ENCODE peak calls at places on chromosome 13, in five cellular contexts. C is thoracic aorta, G is NB4, U is cardiac muscle cell, V is Caco-2. P is an unnamed sample.

GRCh38 chr13:90197722-90198121 is 1149.8 kb upstream of the MIR17HG start:
- DNase-seq in C (no peak), V (no peak), G (no peak), U (no peak), P (peak; percentile 24)

GRCh38 chr13:111317042-111317550 is 3.3 kb upstream of the TEX29 start:
- DNase-seq in G (no peak), V (no peak), U (no peak), C (no peak), P (no peak)

GRCh38 chr13:72953391-72953960 is 105.3 kb upstream of the KLF5 start:
- DNase-seq in V (no peak), G (no peak), C (no peak), U (no peak), P (no peak)

GRCh38 chr13:102847272-102848234 is 1.7 kb downstream of the ERCC5 start:
- DNase-seq in G (peak; percentile 62), V (peak; percentile 14), U (peak; percentile 35), C (no peak), P (peak; percentile 56)

GRCh38 chr13:28579334-28579733 is 79.6 kb upstream of the POMP start:
- DNase-seq in G (no peak), U (no peak), V (peak; percentile 32), C (no peak), P (no peak)

GRCh38 chr13:27339299-27339698 is 68.7 kb downstream of the RASL11A start:
- DNase-seq in C (no peak), U (peak; percentile 54), G (peak; percentile 77), V (peak; percentile 64), P (peak; percentile 70)

GRCh38 chr13:22162889-22163288 is 492.0 kb downstream of the FGF9 start:
- DNase-seq in U (no peak), G (peak; percentile 4), V (no peak), C (no peak), P (peak; percentile 41)

GRCh38 chr13:102322211-102322610 is 79.6 kb downstream of the FGF14 start:
- DNase-seq in C (no peak), G (no peak), V (no peak), U (no peak), P (no peak)

DNA sequence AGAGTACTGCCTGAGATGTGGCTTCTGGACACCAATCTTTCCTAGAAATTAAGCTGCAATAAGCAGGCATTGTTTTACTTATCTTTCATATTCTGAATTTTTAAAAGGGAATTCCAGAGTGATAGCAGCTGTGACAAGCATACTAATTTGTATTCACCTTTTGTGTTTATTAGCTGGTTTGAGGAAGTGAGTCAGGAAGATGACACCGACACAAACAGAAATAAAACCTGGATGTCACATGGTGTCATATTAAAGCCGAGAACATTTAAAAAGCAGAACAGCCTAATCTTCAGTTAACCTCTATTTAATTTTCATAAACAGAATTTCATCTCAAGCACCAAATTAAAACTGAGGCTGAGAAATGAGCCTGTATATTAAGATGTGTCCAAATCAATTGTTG is 398.8 kb downstream of the PCDH9 start:
- DNase-seq in G (no peak), C (no peak), U (no peak), V (no peak), P (no peak)
- H3K4me3 ChIP-seq in G (no peak overlapping the region), C (no peak overlapping the region), U (no peak overlapping the region), V (no peak overlapping the region), P (no peak overlapping the region)

GRCh38 chr13:36848228-36848982 is 29.4 kb downstream of the RFXAP start:
- DNase-seq in C (no peak), U (no peak), G (peak; percentile 35), V (no peak), P (peak; percentile 52)
- TF ChIP-seq CTCF in C (no peak), U (no peak), G (peak; percentile 32), V (no peak), P (peak; percentile 45)

GRCh38 chr13:39035204-39035603 is 2.7 kb downstream of the PROSER1 start:
- DNase-seq in U (no peak), V (no peak), C (no peak), G (peak; percentile 33), P (no peak)
- H3K4me3 ChIP-seq in U (peak overlapping the region; percentile 69), V (peak overlapping the region; percentile 84), C (peak overlapping the region; percentile 82), G (peak overlapping the region; percentile 97), P (peak overlapping the region; percentile 84)

DNA sequence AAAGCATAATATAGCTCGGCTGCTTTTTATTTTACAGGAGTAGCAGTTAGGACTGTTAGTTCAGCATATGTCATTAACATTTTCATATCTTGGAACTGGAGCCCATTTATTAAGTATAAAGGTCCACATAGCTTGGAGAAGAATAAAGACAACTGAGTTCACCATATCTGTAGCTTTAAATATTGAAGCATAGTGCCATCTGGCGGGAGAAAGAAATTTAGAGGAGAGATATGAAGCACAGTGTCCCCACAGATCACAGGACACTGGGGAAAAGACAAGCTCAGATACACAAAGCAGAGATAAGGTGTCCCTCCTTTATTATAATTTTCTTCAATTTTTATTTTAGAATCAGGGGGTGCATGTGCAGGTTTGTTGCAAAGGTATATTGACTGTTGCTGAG is 104.7 kb upstream of the FREM2 start:
- DNase-seq in G (peak; percentile 51), C (no peak), V (peak; percentile 60), U (peak; percentile 54), P (peak; percentile 40)
- TF ChIP-seq CTCF in G (peak; percentile 39), C (peak; percentile 9), V (peak; percentile 71), U (peak; percentile 46), P (peak; percentile 33)

GRCh38 chr13:30802953-30803478 is 67.7 kb downstream of the ALOX5AP start:
- DNase-seq in U (peak; percentile 85), C (peak; percentile 54), G (peak; percentile 85), V (peak; percentile 87), P (peak; percentile 85)
- H3K4me3 ChIP-seq in U (no peak overlapping the region), C (peak overlapping the region; percentile 68), G (no peak overlapping the region), V (peak overlapping the region; percentile 27), P (no peak overlapping the region)

GRCh38 chr13:46546084-46546786 is 6.7 kb upstream of the LRCH1 start:
- DNase-seq in V (no peak), G (no peak), C (no peak), U (no peak), P (no peak)
- TF ChIP-seq CTCF in V (no peak), G (no peak), C (no peak), U (no peak), P (no peak)

GRCh38 chr13:114050536-114051450 is 76.9 kb upstream of the C13orf46 start:
- DNase-seq in V (no peak), G (no peak), C (no peak), U (no peak), P (no peak)
- H3K4me3 ChIP-seq in V (no peak overlapping the region), G (no peak overlapping the region), C (no peak overlapping the region), U (no peak overlapping the region), P (no peak overlapping the region)

DNA sequence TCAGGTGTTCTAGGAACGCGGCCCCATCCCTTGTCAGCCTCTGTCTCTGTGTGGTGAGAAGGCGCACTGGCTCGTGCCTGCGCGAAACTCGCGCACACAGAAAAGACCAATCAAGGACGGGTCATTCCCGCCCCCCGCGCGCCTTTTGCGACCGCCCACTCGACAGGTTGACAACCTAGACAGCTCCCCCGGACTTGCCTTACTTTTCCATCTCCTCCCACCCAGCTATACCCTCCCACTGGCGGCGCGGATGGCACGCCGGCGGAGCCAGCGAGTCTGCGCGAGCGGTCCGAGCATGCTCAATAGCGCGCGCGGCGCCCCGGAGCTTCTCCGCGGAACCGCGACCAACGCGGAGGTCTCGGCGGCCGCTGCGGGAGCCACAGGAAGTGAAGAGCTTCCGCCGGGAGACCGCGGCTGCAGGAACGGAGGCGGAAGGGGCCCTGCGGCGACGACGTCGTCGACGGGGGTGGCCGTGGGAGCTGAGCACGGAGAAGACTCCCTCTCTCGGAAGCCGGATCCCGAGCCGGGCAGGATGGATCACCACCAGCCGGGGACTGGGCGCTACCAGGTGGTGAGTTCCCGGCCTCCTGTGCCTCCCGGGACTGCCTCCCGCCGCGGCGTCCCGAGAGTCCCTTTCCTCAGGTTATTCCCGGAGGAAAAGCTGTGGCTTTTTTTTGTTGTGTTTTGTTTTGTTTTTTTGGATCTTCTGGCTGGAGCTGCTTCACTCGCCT is at the start of gene NDFIP2:
- DNase-seq in V (peak; percentile 95), G (peak; percentile 94), C (peak; percentile 9), U (peak; percentile 93), P (peak; percentile 89)
- TF ChIP-seq CTCF in V (no peak), G (no peak), C (no peak), U (no peak), P (no peak)

GRCh38 chr13:100490692-100491091 is 97.9 kb downstream of the GGACT start:
- DNase-seq in V (peak; percentile 34), U (no peak), G (peak; percentile 25), C (no peak), P (no peak)

GRCh38 chr13:100485265-100485664 is 103.3 kb downstream of the GGACT start:
- DNase-seq in C (no peak), G (no peak), V (no peak), U (no peak), P (no peak)

GRCh38 chr13:100483836-100484381 is 104.7 kb downstream of the GGACT start:
- DNase-seq in C (no peak), G (no peak), U (peak; percentile 34), V (no peak), P (peak; percentile 26)

GRCh38 chr13:100484708-100485107 is 103.9 kb downstream of the GGACT start:
- DNase-seq in G (no peak), C (no peak), V (no peak), U (no peak), P (no peak)
- H3K4me3 ChIP-seq in G (no peak overlapping the region), C (no peak overlapping the region), V (no peak overlapping the region), U (no peak overlapping the region), P (no peak overlapping the region)

P was measured in GM12865.